ENCODE peak calls at places on chromosome 10, in ten cellular contexts. F is fibroblast of villous mesenchyme, Y is thyroid gland, R is brain microvascular endothelial cell, K is GM23338, G is pancreas, L is WTC11, Z is LNCaP clone FGC, B is endothelial cell, T is upper lobe of right lung. D is an unnamed sample.
A peak's percentile ranks its signal among the peaks of the same experiment; 100 is the strongest.

GRCh38 chr10:47409171-47409865 is 25.2 kb upstream of the ZNF488 start:
- DNase-seq in Z (no peak), G (no peak), T (no peak), L (no peak), K (no peak), Y (no peak), F (no peak), R (no peak), B (no peak), D (no peak)

GRCh38 chr10:37681617-37681999 is 175.8 kb downstream of the ZNF248 start:
- DNase-seq in Y (no peak), G (no peak), Z (no peak), T (no peak), R (no peak), K (no peak), B (no peak), F (no peak), L (no peak), D (no peak)

GRCh38 chr10:110115784-110116520 is 91.5 kb upstream of the MXI1 start:
- DNase-seq in F (no peak), Y (no peak), B (no peak), R (no peak), L (no peak), Z (peak; percentile 15), G (no peak), K (no peak), T (no peak), D (no peak)

GRCh38 chr10:93710333-93710909 is 8.0 kb upstream of the FRA10AC1 start:
- DNase-seq in G (no peak), B (no peak), Y (no peak), K (no peak), L (no peak), Z (no peak), R (no peak), F (no peak), T (no peak), D (no peak)

GRCh38 chr10:103227416-103227815 is 18.3 kb upstream of the RPEL1 start:
- DNase-seq in Y (no peak), Z (no peak), F (no peak), B (no peak), G (no peak), R (no peak), L (no peak), T (no peak), K (no peak), D (no peak)

GRCh38 chr10:69411476-69411875 is 5.2 kb downstream of the TACR2 start:
- DNase-seq in G (no peak), B (no peak), R (no peak), Y (no peak), K (no peak), F (no peak), L (no peak), T (no peak), Z (no peak), D (no peak)

GRCh38 chr10:46050956-46051355 is 4.9 kb upstream of the MSMB start:
- DNase-seq in L (no peak), Y (no peak), Z (no peak), B (no peak), K (no peak), G (no peak), T (no peak), R (no peak), F (no peak), D (no peak)

GRCh38 chr10:32244421-32245207 is 102.3 kb downstream of the EPC1 start:
- DNase-seq in F (peak; percentile 73), T (no peak), R (no peak), L (no peak), B (no peak), Z (no peak), Y (no peak), K (no peak), G (no peak), D (no peak)

GRCh38 chr10:72087392-72087968 is 871 bp downstream of the SPOCK2 start:
- DNase-seq in R (no peak), L (peak; percentile 31), T (no peak), Z (no peak), Y (no peak), B (no peak), K (peak; percentile 47), G (no peak), F (no peak), D (no peak)

GRCh38 chr10:24215193-24215592 is 6.3 kb downstream of the KIAA1217 start:
- DNase-seq in T (no peak), L (no peak), R (no peak), Z (no peak), F (no peak), K (no peak), G (no peak), Y (no peak), B (no peak), D (no peak)

GRCh38 chr10:73590881-73591577 is at the start of gene USP54:
- DNase-seq in F (peak; percentile 61), Y (no peak), R (peak; percentile 85), T (no peak), B (peak; percentile 61), K (peak; percentile 83), L (no peak), Z (no peak), G (no peak), D (no peak)

GRCh38 chr10:88493676-88494483 is 89.2 kb downstream of the RNLS start:
- DNase-seq in G (no peak), Z (no peak), T (no peak), Y (no peak), B (no peak), K (no peak), L (no peak), F (no peak), R (peak; percentile 63), D (no peak)

GRCh38 chr10:98373260-98373659 is 41.7 kb downstream of the PYROXD2 start:
- DNase-seq in L (no peak), Z (no peak), K (no peak), B (no peak), G (no peak), F (no peak), Y (no peak), R (no peak), T (no peak), D (no peak)

GRCh38 chr10:48253970-48254657 is 20.4 kb downstream of the FRMPD2 start:
- DNase-seq in Z (no peak), F (no peak), T (no peak), G (no peak), B (no peak), R (peak; percentile 80), L (no peak), K (no peak), Y (peak; percentile 64), D (no peak)

GRCh38 chr10:91380873-91381561 is 29.1 kb upstream of the HECTD2 start:
- DNase-seq in R (no peak), K (peak; percentile 11), T (no peak), F (no peak), Z (no peak), G (peak; percentile 12), L (no peak), B (no peak), Y (no peak), D (no peak)

GRCh38 chr10:60869916-60870728 is 73.9 kb downstream of the RHOBTB1 start:
- DNase-seq in Z (no peak), K (peak; percentile 45), B (no peak), L (no peak), T (no peak), F (no peak), R (no peak), Y (no peak), G (no peak), D (no peak)
- TF ChIP-seq CTCF in Z (peak; percentile 25), K (peak; percentile 55), B (no peak), L (no peak), T (no peak), F (peak; percentile 24), R (peak; percentile 42), Y (no peak), G (no peak), D (no peak)

GRCh38 chr10:125629758-125630376 is 53.1 kb downstream of the TEX36 start:
- DNase-seq in T (no peak), R (peak; percentile 39), B (no peak), Z (peak; percentile 87), K (peak; percentile 9), L (no peak), G (no peak), F (peak; percentile 21), Y (no peak), D (no peak)
- TF ChIP-seq CTCF in T (peak; percentile 16), R (peak; percentile 52), B (peak; percentile 70), Z (peak; percentile 77), K (peak; percentile 36), L (no peak), G (peak; percentile 30), F (peak; percentile 43), Y (no peak), D (no peak)

GRCh38 chr10:58502956-58503355 is 9.7 kb upstream of the BICC1 start:
- DNase-seq in F (no peak), G (no peak), K (no peak), B (no peak), Y (no peak), Z (no peak), R (no peak), L (no peak), T (no peak), D (no peak)

GRCh38 chr10:58511765-58512469 is 755 bp upstream of the BICC1 start:
- DNase-seq in Y (no peak), R (no peak), K (peak; percentile 24), F (peak; percentile 7), B (peak; percentile 3), G (peak; percentile 10), Z (no peak), L (peak; percentile 13), T (no peak), D (no peak)

GRCh38 chr10:58513189-58514101 is 773 bp downstream of the BICC1 start:
- DNase-seq in Y (peak; percentile 38), Z (no peak), G (peak; percentile 13), T (peak; percentile 65), B (peak; percentile 31), R (peak; percentile 56), F (peak; percentile 90), K (peak; percentile 62), L (peak; percentile 41), D (no peak)

GRCh38 chr10:58512470-58513188 is at the start of gene BICC1:
- DNase-seq in B (peak; percentile 54), Y (peak; percentile 44), G (peak; percentile 32), K (peak; percentile 64), L (peak; percentile 41), F (peak; percentile 55), R (peak; percentile 31), Z (no peak), T (peak; percentile 63), D (no peak)

DNA sequence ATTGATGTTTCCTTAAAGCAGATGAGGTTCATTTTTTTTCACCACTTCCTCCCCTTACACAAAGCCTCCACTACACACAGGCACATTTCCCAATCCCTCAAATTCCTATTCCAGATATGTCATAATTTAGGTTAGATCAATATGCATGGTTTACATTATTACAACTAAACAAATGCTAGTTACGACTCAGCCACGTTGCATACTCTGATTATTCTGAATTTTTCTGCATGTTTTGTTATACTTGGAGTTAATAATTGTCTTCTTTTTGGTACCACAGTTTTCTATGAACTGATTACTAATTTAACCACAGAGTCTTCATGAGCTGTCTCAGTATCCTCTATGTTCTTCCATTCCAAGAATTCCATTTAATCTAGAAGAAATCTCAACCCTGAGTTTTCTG is 4.4 kb upstream of the BICC1 start:
- DNase-seq in B (no peak), G (no peak), F (peak; percentile 75), K (no peak), T (no peak), R (no peak), L (no peak), Z (no peak), Y (no peak), D (no peak)
- TF ChIP-seq CTCF in B (no peak), G (no peak), F (no peak), K (no peak), T (no peak), R (no peak), L (no peak), Z (no peak), Y (no peak), D (no peak)

GRCh38 chr10:5666324-5667220 is at the start of gene ASB13:
- DNase-seq in K (peak; percentile 87), L (peak; percentile 75), Z (peak; percentile 13), F (peak; percentile 30), B (peak; percentile 57), T (peak; percentile 89), G (peak; percentile 68), Y (peak; percentile 71), R (no peak), D (no peak)
- TF ChIP-seq CTCF in K (peak; percentile 7), L (no peak), Z (no peak), F (no peak), B (no peak), T (peak; percentile 10), G (no peak), Y (no peak), R (no peak), D (no peak)

D was measured in thoracic aorta.